ENCODE peak calls at places on chromosomes 2 and 18, in six cellular contexts. L is activated CD8-positive, alpha-beta memory T cell treated with anti-CD3 and anti-CD28 coated beads, Interleukin-2, amount 50 U/mL, for 48 hours; A is NCI-H526 treated with DMSO at 0.1 percent for 48 hours; R is AG08396; P is GM23248; J is iris pigment epithelial cell. U is an unnamed sample.

GRCh38 chr2:39334978-39335377 is 91.2 kb upstream of the CDKL4 start:
- DNase-seq in L (no peak), A (no peak), R (no peak), P (no peak), J (no peak), U (no peak)

GRCh38 chr2:238113611-238114010 is 13.5 kb downstream of the ESPNL start:
- DNase-seq in L (no peak), A (no peak), R (no peak), P (no peak), J (no peak), U (no peak)

GRCh38 chr2:41364842-41365241 is 683.0 kb upstream of the PKDCC start:
- DNase-seq in L (no peak), A (no peak), R (no peak), P (no peak), J (no peak), U (no peak)

GRCh38 chr18:54647176-54647575 is 56.1 kb downstream of the DYNAP start:
- DNase-seq in L (no peak), A (peak; percentile 4), R (no peak), P (peak; percentile 7), J (peak; percentile 17), U (peak; percentile 66)

GRCh38 chr2:237161239-237161638 is 75.5 kb downstream of the COPS8 start:
- DNase-seq in L (no peak), A (no peak), R (no peak), P (peak; percentile 30), J (no peak), U (no peak)

GRCh38 chr2:12488365-12488972 is 228.3 kb upstream of the TRIB2 start:
- DNase-seq in L (no peak), A (no peak), R (no peak), P (no peak), J (no peak), U (no peak)

GRCh38 chr18:74596959-74597661 is 560 bp upstream of the ZNF407 start:
- DNase-seq in L (peak; percentile 85), A (peak; percentile 45), R (peak; percentile 65), P (peak; percentile 88), J (peak; percentile 71), U (peak; percentile 83)

GRCh38 chr2:182456784-182457183 is 29.9 kb upstream of the PDE1A start:
- DNase-seq in L (no peak), A (no peak), R (peak; percentile 17), P (peak; percentile 63), J (peak; percentile 58), U (peak; percentile 66)

GRCh38 chr2:234795974-234796690 is 155.7 kb upstream of the SH3BP4 start:
- DNase-seq in L (no peak), A (peak; percentile 83), R (no peak), P (no peak), J (no peak), U (no peak)

GRCh38 chr18:78960709-78961108 is 18.9 kb upstream of the SALL3 start:
- DNase-seq in L (no peak), A (no peak), R (no peak), P (no peak), J (no peak), U (no peak)

GRCh38 chr18:159933-160332 is 1.6 kb downstream of the USP14 start:
- DNase-seq in L (no peak), A (no peak), R (no peak), P (no peak), J (no peak), U (no peak)

GRCh38 chr2:171515672-171516298 is 6.5 kb upstream of the CYBRD1 start:
- DNase-seq in L (no peak), A (no peak), R (peak; percentile 52), P (peak; percentile 91), J (peak; percentile 79), U (peak; percentile 82)

GRCh38 chr2:178844269-178844668 is 37.0 kb upstream of the TTN start:
- DNase-seq in L (no peak), A (no peak), R (no peak), P (no peak), J (no peak), U (peak; percentile 72)

GRCh38 chr2:224951723-224952481 is 90.4 kb downstream of the DOCK10 start:
- DNase-seq in L (no peak), A (no peak), R (no peak), P (peak; percentile 21), J (no peak), U (no peak)

GRCh38 chr2:20223345-20224190 is 1.4 kb downstream of the SDC1 start:
- DNase-seq in L (peak; percentile 63), A (peak; percentile 69), R (peak; percentile 79), P (peak; percentile 79), J (peak; percentile 58), U (peak; percentile 82)